ENCODE peak calls at places on chromosomes 6 and 20, in ten cellular contexts. D is left lung, E is lower lobe of right lung, T is PC-3, I is AG04449, C is ovary, G is fibroblast of the aortic adventitia, F is cardiac fibroblast, K is DND-41, X is neural crest cell. S is an unnamed sample.

GRCh38 chr6:137036566-137037300 is 8.0 kb downstream of the IL20RA start:
- DNase-seq in X (no peak), D (no peak), F (no peak), C (no peak), G (no peak), K (no peak), T (no peak), I (no peak), E (no peak), S (no peak)

GRCh38 chr6:168216139-168216538 is 103.4 kb downstream of the DACT2 start:
- DNase-seq in D (no peak), T (no peak), G (no peak), C (no peak), F (no peak), K (no peak), E (no peak), X (no peak), I (no peak), S (no peak)

GRCh38 chr6:15375638-15376290 is 129.9 kb downstream of the JARID2 start:
- DNase-seq in C (no peak), F (no peak), D (no peak), E (no peak), K (no peak), I (no peak), T (no peak), X (no peak), G (peak), S (no peak)

GRCh38 chr20:1802385-1803215 is 92.6 kb upstream of the SIRPA start:
- DNase-seq in X (peak), I (no peak), E (peak), C (peak), G (peak), F (peak), T (peak), D (peak), K (peak), S (no peak)

GRCh38 chr6:134436950-134437349 is 119.0 kb upstream of the SGK1 start:
- DNase-seq in C (no peak), G (peak), E (no peak), F (peak), X (no peak), I (no peak), K (no peak), D (no peak), T (no peak), S (no peak)

GRCh38 chr6:53603381-53604121 is 58.6 kb upstream of the GCLC start:
- DNase-seq in T (peak), X (no peak), G (peak), I (no peak), E (no peak), K (no peak), D (no peak), F (peak), C (no peak), S (no peak)

GRCh38 chr20:53493201-53493908 is 100.3 kb downstream of the ZNF217 start:
- DNase-seq in C (no peak), G (peak), F (peak), E (no peak), I (no peak), D (no peak), X (no peak), T (no peak), K (no peak), S (no peak)

GRCh38 chr20:50850721-50851286 is 55.9 kb downstream of the BCAS4 start:
- DNase-seq in D (no peak), C (no peak), E (no peak), K (no peak), G (no peak), I (no peak), F (no peak), T (no peak), X (no peak), S (no peak)

GRCh38 chr20:34302312-34302722 is 838 bp downstream of the AHCY start:
- DNase-seq in E (no peak), I (no peak), D (no peak), G (peak), X (no peak), C (no peak), F (peak), T (peak), K (no peak), S (no peak)

GRCh38 chr6:82511546-82511945 is 147.9 kb downstream of the TPBG start:
- DNase-seq in F (no peak), I (no peak), D (no peak), G (no peak), X (no peak), K (no peak), T (peak), C (no peak), E (no peak), S (no peak)

GRCh38 chr6:13429406-13429753 is 58.0 kb downstream of the GFOD1 start:
- DNase-seq in K (no peak), D (no peak), I (no peak), T (no peak), X (no peak), G (no peak), C (no peak), F (no peak), E (no peak), S (no peak)

GRCh38 chr20:62982124-62983075 is 24.4 kb downstream of the BHLHE23 start:
- DNase-seq in K (peak), T (no peak), D (no peak), C (no peak), X (no peak), F (no peak), E (no peak), I (no peak), G (no peak), S (no peak)

GRCh38 chr6:2688416-2689064 is 62.2 kb downstream of the MYLK4 start:
- DNase-seq in C (no peak), I (peak), D (no peak), F (peak), G (peak), E (no peak), X (no peak), T (peak), K (no peak), S (no peak)

GRCh38 chr6:7052441-7052936 is 55.3 kb upstream of the RREB1 start:
- DNase-seq in E (peak), D (peak), C (peak), X (peak), I (peak), F (peak), T (peak), K (peak), G (peak), S (peak)

GRCh38 chr20:51043811-51044210 is 20.9 kb upstream of the KCNG1 start:
- DNase-seq in D (no peak), T (peak), C (no peak), X (no peak), E (no peak), F (peak), K (no peak), I (peak), G (peak), S (no peak)

GRCh38 chr6:15776458-15776980 is 113.7 kb upstream of the DTNBP1 start:
- DNase-seq in K (no peak), C (no peak), F (no peak), D (no peak), G (no peak), T (peak), X (no peak), E (no peak), I (no peak), S (no peak)

GRCh38 chr6:118876814-118877213 is 17.1 kb upstream of the ASF1A start:
- DNase-seq in T (peak), X (no peak), F (peak), I (peak), E (no peak), C (no peak), K (no peak), D (no peak), G (peak), S (no peak)

GRCh38 chr20:53963670-53964466 is 106.5 kb downstream of the BCAS1 start:
- DNase-seq in D (no peak), K (no peak), I (no peak), E (no peak), G (no peak), X (no peak), F (no peak), C (no peak), T (peak), S (no peak)

GRCh38 chr6:19356692-19357091 is 480.5 kb upstream of the ID4 start:
- DNase-seq in E (no peak), D (no peak), I (no peak), K (no peak), G (no peak), C (no peak), T (no peak), X (no peak), F (peak), S (no peak)

GRCh38 chr6:29763491-29764289 is 40.5 kb downstream of the HLA-F start:
- DNase-seq in G (peak), T (peak), D (no peak), X (no peak), K (no peak), C (no peak), I (peak), F (peak), E (no peak), S (no peak)

GRCh38 chr6:170404036-170404435 is 97.5 kb downstream of the FAM120B start:
- DNase-seq in C (no peak), G (peak), K (no peak), X (no peak), E (no peak), D (no peak), I (no peak), F (no peak), T (no peak), S (no peak)

GRCh38 chr20:23032056-23032455 is 3.1 kb upstream of the SSTR4 start:
- DNase-seq in D (no peak), X (no peak), I (no peak), C (no peak), T (no peak), F (no peak), G (no peak), E (no peak), K (no peak), S (no peak)

GRCh38 chr20:10939297-10939949 is 265.6 kb upstream of the JAG1 start:
- DNase-seq in K (no peak), T (peak), X (no peak), I (no peak), E (no peak), C (no peak), D (no peak), G (peak), F (peak), S (no peak)

GRCh38 chr20:48908661-48909316 is 12.7 kb upstream of the ARFGEF2 start:
- DNase-seq in X (no peak), D (no peak), K (no peak), C (no peak), F (no peak), I (no peak), G (no peak), E (no peak), T (no peak), S (no peak)

GRCh38 chr20:41174373-41174772 is 37.0 kb downstream of the PLCG1 start:
- DNase-seq in E (no peak), F (no peak), G (no peak), X (no peak), K (no peak), D (no peak), C (no peak), T (no peak), I (no peak), S (no peak)

GRCh38 chr6:77447254-77447653 is 16.0 kb downstream of the HTR1B start:
- DNase-seq in C (no peak), K (no peak), T (no peak), G (peak), X (no peak), I (no peak), F (peak), E (no peak), D (no peak), S (no peak)

GRCh38 chr20:4342631-4343030 is 327.3 kb upstream of the RNF24 start:
- DNase-seq in I (no peak), G (no peak), D (no peak), E (no peak), K (no peak), F (no peak), X (no peak), T (no peak), C (no peak), S (no peak)

GRCh38 chr6:3788408-3789017 is 37.0 kb upstream of the PXDC1 start:
- DNase-seq in T (no peak), K (no peak), X (no peak), I (no peak), F (no peak), G (peak), E (no peak), C (no peak), D (peak), S (no peak)

GRCh38 chr6:54236984-54237383 is 71.3 kb upstream of the TINAG start:
- DNase-seq in F (no peak), C (no peak), I (no peak), E (no peak), K (no peak), D (no peak), T (peak), G (no peak), X (no peak), S (no peak)

GRCh38 chr6:44202972-44203750 is 13.6 kb upstream of the MYMX start:
- DNase-seq in K (no peak), G (no peak), E (no peak), X (no peak), I (no peak), F (no peak), D (no peak), T (peak), C (no peak), S (no peak)

GRCh38 chr6:99013145-99013544 is 65.4 kb upstream of the FBXL4 start:
- DNase-seq in C (no peak), I (peak), T (peak), X (no peak), G (peak), F (peak), E (no peak), K (no peak), D (no peak), S (no peak)

GRCh38 chr20:22805219-22805618 is 220.8 kb upstream of the FOXA2 start:
- DNase-seq in C (no peak), X (no peak), D (no peak), E (no peak), K (peak), I (peak), F (peak), T (peak), G (peak), S (no peak)

GRCh38 chr20:7924692-7925091 is 15.6 kb downstream of the HAO1 start:
- DNase-seq in G (peak), T (peak), C (no peak), E (no peak), X (no peak), F (peak), K (no peak), D (no peak), I (peak), S (no peak)

GRCh38 chr6:72623808-72624207 is 1.9 kb downstream of the KCNQ5 start:
- DNase-seq in F (no peak), D (no peak), C (no peak), T (no peak), G (peak), X (no peak), E (no peak), I (no peak), K (no peak), S (no peak)

GRCh38 chr6:52990342-52990741 is 4.7 kb downstream of the GSTA4 start:
- DNase-seq in F (peak), C (no peak), K (no peak), G (peak), X (no peak), E (no peak), D (no peak), I (no peak), T (peak), S (no peak)

GRCh38 chr6:161200610-161201201 is 73.2 kb downstream of the AGPAT4 start:
- DNase-seq in F (no peak), T (no peak), E (no peak), D (no peak), C (no peak), I (no peak), X (no peak), G (no peak), K (no peak), S (no peak)

GRCh38 chr20:25459111-25459830 is 51.8 kb downstream of the GINS1 start:
- DNase-seq in I (no peak), G (no peak), K (no peak), X (no peak), E (no peak), F (no peak), D (no peak), T (no peak), C (no peak), S (no peak)

GRCh38 chr6:21874372-21874771 is 280.8 kb downstream of the SOX4 start:
- DNase-seq in K (no peak), G (no peak), C (no peak), T (no peak), I (no peak), D (no peak), X (no peak), F (no peak), E (no peak), S (no peak)

GRCh38 chr6:24489881-24490280 is 503 bp upstream of the GPLD1 start:
- DNase-seq in E (no peak), I (no peak), F (peak), K (no peak), G (peak), D (no peak), T (no peak), C (no peak), X (no peak), S (peak)

GRCh38 chr6:80143312-80143960 is 37.0 kb downstream of the BCKDHB start:
- DNase-seq in G (peak), K (no peak), D (no peak), F (peak), C (peak), I (peak), T (peak), X (no peak), E (peak), S (no peak)

DNA sequence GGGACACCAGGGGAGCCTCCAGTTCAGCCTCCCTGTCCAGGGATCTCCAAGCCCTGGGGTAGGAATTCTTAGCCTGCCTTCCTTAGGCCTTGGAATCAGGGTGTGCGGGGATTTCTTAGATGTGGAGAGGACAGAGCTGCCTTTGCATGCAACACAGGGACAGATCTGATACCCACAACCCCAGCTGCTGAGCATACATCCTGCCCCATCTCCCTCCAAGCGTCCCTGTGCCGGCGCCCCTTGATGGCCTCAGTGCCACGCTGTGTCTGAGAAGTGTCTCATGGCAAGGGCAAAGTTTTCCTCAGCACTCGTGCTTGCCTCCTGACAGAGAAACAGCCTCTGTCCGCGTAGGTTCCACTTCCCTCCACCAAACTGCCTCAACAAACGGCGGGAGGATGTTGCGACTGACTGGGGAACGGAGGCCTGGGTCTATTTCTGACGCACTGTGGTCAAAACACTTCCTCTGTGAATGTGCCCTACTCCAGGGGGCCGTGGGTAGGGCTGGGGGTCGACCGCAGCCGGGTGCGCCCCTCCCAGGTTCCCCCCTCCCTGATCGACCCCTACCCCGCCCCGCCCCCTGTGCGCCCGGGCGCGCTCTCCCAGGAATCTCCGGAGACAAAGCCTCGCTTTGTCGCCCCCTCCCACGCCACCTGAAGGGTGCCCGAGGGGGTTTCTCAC is 950 bp downstream of the MICAL1 start:
- DNase-seq in E (peak), I (no peak), F (no peak), K (peak), D (no peak), C (no peak), T (no peak), X (no peak), G (peak), S (no peak)
- TF ChIP-seq CTCF in E (no peak), I (no peak), F (no peak), K (peak), D (no peak), C (no peak), T (no peak), X (no peak), G (no peak), S (no peak)

GRCh38 chr6:158468666-158469065 is 91.2 kb upstream of the TMEM181 start:
- DNase-seq in T (peak), F (peak), G (no peak), I (no peak), D (no peak), X (no peak), C (no peak), E (no peak), K (no peak), S (no peak)
- TF ChIP-seq CTCF in T (peak), F (no peak), G (no peak), I (no peak), D (no peak), X (no peak), C (no peak), E (no peak), K (peak), S (no peak)

GRCh38 chr6:97282726-97283617 is at the start of gene MMS22L:
- DNase-seq in G (peak), T (peak), F (peak), D (peak), X (peak), E (peak), I (peak), C (peak), K (peak), S (peak)
- TF ChIP-seq CTCF in G (no peak), T (no peak), F (no peak), D (no peak), X (no peak), E (no peak), I (no peak), C (no peak), K (no peak), S (no peak)

GRCh38 chr6:151546941-151547659 is 53.3 kb downstream of the CCDC170 start:
- DNase-seq in F (no peak), D (no peak), X (no peak), I (no peak), E (no peak), T (no peak), G (no peak), K (no peak), C (no peak), S (no peak)
- TF ChIP-seq CTCF in F (no peak), D (no peak), X (no peak), I (no peak), E (no peak), T (peak), G (no peak), K (peak), C (no peak), S (no peak)

DNA sequence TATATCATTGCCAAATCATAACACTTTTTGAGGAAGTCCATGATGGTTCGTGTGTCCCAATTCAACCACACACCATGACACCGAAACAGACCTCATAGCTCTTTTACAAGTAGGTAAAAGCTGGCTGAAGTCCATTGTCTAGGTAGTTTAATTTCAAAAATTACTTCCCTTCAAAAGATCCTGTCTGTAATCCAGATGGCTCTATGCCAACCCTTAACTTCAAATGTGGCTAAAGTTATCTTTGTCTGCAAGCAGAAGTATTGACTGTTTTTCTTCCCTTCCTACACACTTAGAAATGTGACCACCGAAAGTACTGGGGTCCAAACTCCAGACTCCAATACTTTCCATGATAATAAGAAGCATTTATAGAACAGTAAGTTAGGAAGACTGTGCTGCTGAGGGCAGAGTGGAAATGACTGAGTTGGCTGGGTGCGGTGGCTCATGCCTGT is 8.3 kb upstream of the TIAM2 start:
- DNase-seq in F (no peak), I (no peak), E (no peak), T (peak), X (no peak), K (no peak), G (no peak), C (no peak), D (no peak), S (no peak)
- TF ChIP-seq CTCF in F (no peak), I (no peak), E (no peak), T (no peak), X (no peak), K (no peak), G (no peak), C (no peak), D (no peak), S (no peak)

GRCh38 chr20:47304287-47304686 is 52.2 kb downstream of the ZMYND8 start:
- DNase-seq in I (no peak), K (no peak), G (peak), E (no peak), X (no peak), F (peak), D (no peak), T (peak), C (no peak), S (no peak)
- TF ChIP-seq CTCF in I (no peak), K (no peak), G (peak), E (no peak), X (peak), F (no peak), D (no peak), T (peak), C (no peak), S (no peak)

GRCh38 chr6:85483041-85483700 is 33.3 kb downstream of the NT5E start:
- DNase-seq in G (peak), E (peak), K (peak), C (peak), T (peak), F (peak), X (peak), D (peak), I (peak), S (peak)
- TF ChIP-seq CTCF in G (peak), E (peak), K (peak), C (peak), T (peak), F (peak), X (peak), D (peak), I (peak), S (peak)

DNA sequence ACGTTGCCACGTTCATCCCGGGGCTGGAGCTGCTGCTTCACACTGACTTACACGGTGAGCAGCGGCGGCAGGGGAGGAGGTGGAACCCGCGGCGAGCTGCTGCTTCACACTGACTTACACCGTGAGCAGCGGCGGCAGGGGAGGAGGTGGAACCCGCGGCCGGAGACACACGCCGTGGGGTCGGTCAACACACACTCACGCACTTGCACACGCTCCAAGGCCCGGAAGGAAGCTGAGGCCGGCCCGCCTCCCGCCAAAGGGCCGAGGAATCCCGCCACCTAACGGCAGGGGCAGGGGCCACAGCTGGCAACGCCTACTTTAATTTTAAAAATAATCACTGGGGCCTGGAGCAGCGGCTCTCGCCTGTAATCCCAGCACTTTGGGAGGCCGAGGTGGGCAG is 94.4 kb upstream of the FOXC1 start:
- DNase-seq in I (no peak), C (no peak), K (no peak), X (no peak), F (no peak), G (no peak), D (no peak), T (no peak), E (no peak), S (no peak)
- TF ChIP-seq CTCF in I (no peak), C (no peak), K (no peak), X (no peak), F (no peak), G (no peak), D (no peak), T (no peak), E (no peak), S (no peak)